ENCODE peak calls at places on chromosomes 12 and 14, in seven cellular contexts. One of them, this sample, is unnamed.

GRCh38 chr12:17203497-17203896 is 597.5 kb upstream of the LMO3 start:
- DNase-seq in lower leg skin: no peak
- DNase-seq in iris pigment epithelial cell: no peak
- DNase-seq in amniotic stem cell: no peak
- DNase-seq in stimulated activated CD4-positive, alpha-beta T cell treated with anti-CD3 and anti-CD28 coated beads, Interleukin-1b, Interleukin-23, amount 100 ng/mL, for 48 hours: no peak
- DNase-seq in NCI-H1930: no peak
- DNase-seq in IMR-90: no peak
- DNase-seq in this sample: no peak

GRCh38 chr14:24481622-24482324 is 26.3 kb downstream of the CMA1 start:
- DNase-seq in lower leg skin: no peak
- DNase-seq in iris pigment epithelial cell: peak
- DNase-seq in amniotic stem cell: no peak
- DNase-seq in stimulated activated CD4-positive, alpha-beta T cell treated with anti-CD3 and anti-CD28 coated beads, Interleukin-1b, Interleukin-23, amount 100 ng/mL, for 48 hours: peak
- DNase-seq in NCI-H1930: peak
- DNase-seq in IMR-90: peak
- DNase-seq in this sample: no peak

GRCh38 chr12:49636574-49636973 is 13.2 kb downstream of the PRPF40B start:
- DNase-seq in lower leg skin: no peak
- DNase-seq in iris pigment epithelial cell: no peak
- DNase-seq in amniotic stem cell: no peak
- DNase-seq in stimulated activated CD4-positive, alpha-beta T cell treated with anti-CD3 and anti-CD28 coated beads, Interleukin-1b, Interleukin-23, amount 100 ng/mL, for 48 hours: no peak
- DNase-seq in NCI-H1930: no peak
- DNase-seq in IMR-90: no peak
- DNase-seq in this sample: no peak

GRCh38 chr12:108839011-108839889 is 18.1 kb downstream of the SSH1 start:
- DNase-seq in lower leg skin: no peak
- DNase-seq in iris pigment epithelial cell: peak
- DNase-seq in amniotic stem cell: peak
- DNase-seq in stimulated activated CD4-positive, alpha-beta T cell treated with anti-CD3 and anti-CD28 coated beads, Interleukin-1b, Interleukin-23, amount 100 ng/mL, for 48 hours: no peak
- DNase-seq in NCI-H1930: no peak
- DNase-seq in IMR-90: peak
- DNase-seq in this sample: peak

GRCh38 chr14:96978525-96979272 is 181.5 kb downstream of the VRK1 start:
- DNase-seq in lower leg skin: no peak
- DNase-seq in iris pigment epithelial cell: no peak
- DNase-seq in amniotic stem cell: no peak
- DNase-seq in stimulated activated CD4-positive, alpha-beta T cell treated with anti-CD3 and anti-CD28 coated beads, Interleukin-1b, Interleukin-23, amount 100 ng/mL, for 48 hours: no peak
- DNase-seq in NCI-H1930: peak
- DNase-seq in IMR-90: no peak
- DNase-seq in this sample: peak

GRCh38 chr12:126397071-126397571 is 1331.9 kb downstream of the AACS start:
- DNase-seq in lower leg skin: no peak
- DNase-seq in iris pigment epithelial cell: no peak
- DNase-seq in amniotic stem cell: no peak
- DNase-seq in stimulated activated CD4-positive, alpha-beta T cell treated with anti-CD3 and anti-CD28 coated beads, Interleukin-1b, Interleukin-23, amount 100 ng/mL, for 48 hours: no peak
- DNase-seq in NCI-H1930: no peak
- DNase-seq in IMR-90: no peak
- DNase-seq in this sample: no peak

GRCh38 chr12:124443929-124444712 is 123.3 kb downstream of the NCOR2 start:
- DNase-seq in lower leg skin: no peak
- DNase-seq in iris pigment epithelial cell: peak
- DNase-seq in amniotic stem cell: no peak
- DNase-seq in stimulated activated CD4-positive, alpha-beta T cell treated with anti-CD3 and anti-CD28 coated beads, Interleukin-1b, Interleukin-23, amount 100 ng/mL, for 48 hours: no peak
- DNase-seq in NCI-H1930: no peak
- DNase-seq in IMR-90: peak
- DNase-seq in this sample: no peak

GRCh38 chr14:99537399-99537798 is 56.2 kb downstream of the CCNK start:
- DNase-seq in lower leg skin: no peak
- DNase-seq in iris pigment epithelial cell: peak
- DNase-seq in amniotic stem cell: peak
- DNase-seq in stimulated activated CD4-positive, alpha-beta T cell treated with anti-CD3 and anti-CD28 coated beads, Interleukin-1b, Interleukin-23, amount 100 ng/mL, for 48 hours: no peak
- DNase-seq in NCI-H1930: no peak
- DNase-seq in IMR-90: peak
- DNase-seq in this sample: no peak

GRCh38 chr14:67240168-67240932 is 885 bp upstream of the PALS1 start:
- DNase-seq in lower leg skin: peak
- DNase-seq in iris pigment epithelial cell: no peak
- DNase-seq in amniotic stem cell: no peak
- DNase-seq in stimulated activated CD4-positive, alpha-beta T cell treated with anti-CD3 and anti-CD28 coated beads, Interleukin-1b, Interleukin-23, amount 100 ng/mL, for 48 hours: peak
- DNase-seq in NCI-H1930: peak
- DNase-seq in IMR-90: peak
- DNase-seq in this sample: no peak

GRCh38 chr12:75977952-75978671 is 53.5 kb downstream of the PHLDA1 start:
- DNase-seq in lower leg skin: peak
- DNase-seq in iris pigment epithelial cell: peak
- DNase-seq in amniotic stem cell: peak
- DNase-seq in stimulated activated CD4-positive, alpha-beta T cell treated with anti-CD3 and anti-CD28 coated beads, Interleukin-1b, Interleukin-23, amount 100 ng/mL, for 48 hours: peak
- DNase-seq in NCI-H1930: no peak
- DNase-seq in IMR-90: peak
- DNase-seq in this sample: peak

GRCh38 chr12:3607039-3607719 is 116.2 kb downstream of the PRMT8 start:
- DNase-seq in lower leg skin: no peak
- DNase-seq in iris pigment epithelial cell: no peak
- DNase-seq in amniotic stem cell: no peak
- DNase-seq in stimulated activated CD4-positive, alpha-beta T cell treated with anti-CD3 and anti-CD28 coated beads, Interleukin-1b, Interleukin-23, amount 100 ng/mL, for 48 hours: no peak
- DNase-seq in NCI-H1930: no peak
- DNase-seq in IMR-90: no peak
- DNase-seq in this sample: no peak

GRCh38 chr12:89461649-89462612 is 62.7 kb downstream of the GALNT4 start:
- DNase-seq in lower leg skin: no peak
- DNase-seq in iris pigment epithelial cell: peak
- DNase-seq in amniotic stem cell: peak
- DNase-seq in stimulated activated CD4-positive, alpha-beta T cell treated with anti-CD3 and anti-CD28 coated beads, Interleukin-1b, Interleukin-23, amount 100 ng/mL, for 48 hours: no peak
- DNase-seq in NCI-H1930: peak
- DNase-seq in IMR-90: peak
- DNase-seq in this sample: no peak

GRCh38 chr12:95789126-95790024 is 1.2 kb downstream of the NTN4 start:
- DNase-seq in lower leg skin: no peak
- DNase-seq in iris pigment epithelial cell: no peak
- DNase-seq in amniotic stem cell: no peak
- DNase-seq in stimulated activated CD4-positive, alpha-beta T cell treated with anti-CD3 and anti-CD28 coated beads, Interleukin-1b, Interleukin-23, amount 100 ng/mL, for 48 hours: no peak
- DNase-seq in NCI-H1930: peak
- DNase-seq in IMR-90: peak
- DNase-seq in this sample: peak

GRCh38 chr12:120209851-120210250 is 8.9 kb upstream of the RPLP0 start:
- DNase-seq in lower leg skin: no peak
- DNase-seq in iris pigment epithelial cell: no peak
- DNase-seq in amniotic stem cell: no peak
- DNase-seq in stimulated activated CD4-positive, alpha-beta T cell treated with anti-CD3 and anti-CD28 coated beads, Interleukin-1b, Interleukin-23, amount 100 ng/mL, for 48 hours: no peak
- DNase-seq in NCI-H1930: no peak
- DNase-seq in IMR-90: no peak
- DNase-seq in this sample: no peak

GRCh38 chr12:42342028-42342427 is 16.1 kb downstream of the PPHLN1 start:
- DNase-seq in lower leg skin: no peak
- DNase-seq in iris pigment epithelial cell: no peak
- DNase-seq in amniotic stem cell: no peak
- DNase-seq in stimulated activated CD4-positive, alpha-beta T cell treated with anti-CD3 and anti-CD28 coated beads, Interleukin-1b, Interleukin-23, amount 100 ng/mL, for 48 hours: no peak
- DNase-seq in NCI-H1930: no peak
- DNase-seq in IMR-90: no peak
- DNase-seq in this sample: no peak

GRCh38 chr14:101726954-101727302 is 34.6 kb upstream of the PPP2R5C start:
- DNase-seq in lower leg skin: peak
- DNase-seq in iris pigment epithelial cell: no peak
- DNase-seq in amniotic stem cell: no peak
- DNase-seq in stimulated activated CD4-positive, alpha-beta T cell treated with anti-CD3 and anti-CD28 coated beads, Interleukin-1b, Interleukin-23, amount 100 ng/mL, for 48 hours: no peak
- DNase-seq in NCI-H1930: no peak
- DNase-seq in IMR-90: no peak
- DNase-seq in this sample: peak

GRCh38 chr12:6489449-6489848 is 3.6 kb downstream of the MRPL51 start:
- DNase-seq in lower leg skin: no peak
- DNase-seq in iris pigment epithelial cell: peak
- DNase-seq in amniotic stem cell: no peak
- DNase-seq in stimulated activated CD4-positive, alpha-beta T cell treated with anti-CD3 and anti-CD28 coated beads, Interleukin-1b, Interleukin-23, amount 100 ng/mL, for 48 hours: no peak
- DNase-seq in NCI-H1930: no peak
- DNase-seq in IMR-90: no peak
- DNase-seq in this sample: no peak

GRCh38 chr12:49022558-49023178 is 4.1 kb upstream of the PRKAG1 start:
- DNase-seq in lower leg skin: no peak
- DNase-seq in iris pigment epithelial cell: no peak
- DNase-seq in amniotic stem cell: no peak
- DNase-seq in stimulated activated CD4-positive, alpha-beta T cell treated with anti-CD3 and anti-CD28 coated beads, Interleukin-1b, Interleukin-23, amount 100 ng/mL, for 48 hours: no peak
- DNase-seq in NCI-H1930: no peak
- DNase-seq in IMR-90: no peak
- DNase-seq in this sample: no peak

GRCh38 chr12:22229652-22230279 is 104.7 kb downstream of the ST8SIA1 start:
- DNase-seq in lower leg skin: no peak
- DNase-seq in iris pigment epithelial cell: peak
- DNase-seq in amniotic stem cell: no peak
- DNase-seq in stimulated activated CD4-positive, alpha-beta T cell treated with anti-CD3 and anti-CD28 coated beads, Interleukin-1b, Interleukin-23, amount 100 ng/mL, for 48 hours: no peak
- DNase-seq in NCI-H1930: no peak
- DNase-seq in IMR-90: peak
- DNase-seq in this sample: no peak

GRCh38 chr12:9813821-9814798 is 13.2 kb upstream of the KLRF1 start:
- DNase-seq in lower leg skin: peak
- DNase-seq in iris pigment epithelial cell: peak
- DNase-seq in amniotic stem cell: no peak
- DNase-seq in stimulated activated CD4-positive, alpha-beta T cell treated with anti-CD3 and anti-CD28 coated beads, Interleukin-1b, Interleukin-23, amount 100 ng/mL, for 48 hours: peak
- DNase-seq in NCI-H1930: no peak
- DNase-seq in IMR-90: peak
- DNase-seq in this sample: no peak

GRCh38 chr12:23757541-23757962 is 191.9 kb downstream of the SOX5 start:
- DNase-seq in lower leg skin: no peak
- DNase-seq in iris pigment epithelial cell: no peak
- DNase-seq in amniotic stem cell: no peak
- DNase-seq in stimulated activated CD4-positive, alpha-beta T cell treated with anti-CD3 and anti-CD28 coated beads, Interleukin-1b, Interleukin-23, amount 100 ng/mL, for 48 hours: no peak
- DNase-seq in NCI-H1930: peak
- DNase-seq in IMR-90: no peak
- DNase-seq in this sample: no peak

GRCh38 chr12:69396041-69396440 is 36.5 kb downstream of the YEATS4 start:
- DNase-seq in lower leg skin: no peak
- DNase-seq in iris pigment epithelial cell: peak
- DNase-seq in amniotic stem cell: no peak
- DNase-seq in stimulated activated CD4-positive, alpha-beta T cell treated with anti-CD3 and anti-CD28 coated beads, Interleukin-1b, Interleukin-23, amount 100 ng/mL, for 48 hours: no peak
- DNase-seq in NCI-H1930: no peak
- DNase-seq in IMR-90: peak
- DNase-seq in this sample: no peak

GRCh38 chr12:52045794-52046199 is 5.4 kb upstream of the NR4A1 start:
- DNase-seq in lower leg skin: no peak
- DNase-seq in iris pigment epithelial cell: no peak
- DNase-seq in amniotic stem cell: no peak
- DNase-seq in stimulated activated CD4-positive, alpha-beta T cell treated with anti-CD3 and anti-CD28 coated beads, Interleukin-1b, Interleukin-23, amount 100 ng/mL, for 48 hours: no peak
- DNase-seq in NCI-H1930: no peak
- DNase-seq in IMR-90: no peak
- DNase-seq in this sample: no peak

GRCh38 chr12:107207931-107208515 is 114.7 kb upstream of the CRY1 start:
- DNase-seq in lower leg skin: no peak
- DNase-seq in iris pigment epithelial cell: peak
- DNase-seq in amniotic stem cell: no peak
- DNase-seq in stimulated activated CD4-positive, alpha-beta T cell treated with anti-CD3 and anti-CD28 coated beads, Interleukin-1b, Interleukin-23, amount 100 ng/mL, for 48 hours: no peak
- DNase-seq in NCI-H1930: no peak
- DNase-seq in IMR-90: peak
- DNase-seq in this sample: no peak

GRCh38 chr12:3597526-3598210 is 106.7 kb downstream of the PRMT8 start:
- DNase-seq in lower leg skin: no peak
- DNase-seq in iris pigment epithelial cell: no peak
- DNase-seq in amniotic stem cell: no peak
- DNase-seq in stimulated activated CD4-positive, alpha-beta T cell treated with anti-CD3 and anti-CD28 coated beads, Interleukin-1b, Interleukin-23, amount 100 ng/mL, for 48 hours: no peak
- DNase-seq in NCI-H1930: no peak
- DNase-seq in IMR-90: no peak
- DNase-seq in this sample: no peak

GRCh38 chr14:65791551-65791981 is 379.0 kb downstream of the FUT8 start:
- DNase-seq in lower leg skin: no peak
- DNase-seq in iris pigment epithelial cell: peak
- DNase-seq in amniotic stem cell: no peak
- DNase-seq in stimulated activated CD4-positive, alpha-beta T cell treated with anti-CD3 and anti-CD28 coated beads, Interleukin-1b, Interleukin-23, amount 100 ng/mL, for 48 hours: no peak
- DNase-seq in NCI-H1930: no peak
- DNase-seq in IMR-90: peak
- DNase-seq in this sample: no peak

GRCh38 chr12:77782034-77782433 is 48.7 kb upstream of the NAV3 start:
- DNase-seq in lower leg skin: no peak
- DNase-seq in iris pigment epithelial cell: no peak
- DNase-seq in amniotic stem cell: no peak
- DNase-seq in stimulated activated CD4-positive, alpha-beta T cell treated with anti-CD3 and anti-CD28 coated beads, Interleukin-1b, Interleukin-23, amount 100 ng/mL, for 48 hours: no peak
- DNase-seq in NCI-H1930: no peak
- DNase-seq in IMR-90: no peak
- DNase-seq in this sample: no peak

GRCh38 chr12:5022465-5023061 is 21.1 kb upstream of the KCNA5 start:
- DNase-seq in lower leg skin: no peak
- DNase-seq in iris pigment epithelial cell: peak
- DNase-seq in amniotic stem cell: no peak
- DNase-seq in stimulated activated CD4-positive, alpha-beta T cell treated with anti-CD3 and anti-CD28 coated beads, Interleukin-1b, Interleukin-23, amount 100 ng/mL, for 48 hours: peak
- DNase-seq in NCI-H1930: peak
- DNase-seq in IMR-90: peak
- DNase-seq in this sample: no peak

GRCh38 chr14:69358233-69358963 is 39.7 kb downstream of the ERH start:
- DNase-seq in lower leg skin: no peak
- DNase-seq in iris pigment epithelial cell: no peak
- DNase-seq in amniotic stem cell: no peak
- DNase-seq in stimulated activated CD4-positive, alpha-beta T cell treated with anti-CD3 and anti-CD28 coated beads, Interleukin-1b, Interleukin-23, amount 100 ng/mL, for 48 hours: peak
- DNase-seq in NCI-H1930: no peak
- DNase-seq in IMR-90: peak
- DNase-seq in this sample: no peak

This sample was measured in osteocyte.